ENCODE peak calls at places on chromosomes 13 and 19, in nine cellular contexts. U is body of pancreas, C is tibial artery, M is cardiac muscle cell, G is thoracic aorta, K is A549, B is pancreas, H is IMR-90, R is vagina. S is an unnamed sample.

GRCh38 chr19:44476559-44477408 is 23.5 kb downstream of the ZNF180 start:
- DNase-seq in C (no peak), B (no peak), H (peak; percentile 15), M (peak; percentile 17), G (no peak), K (peak; percentile 66), U (no peak), R (no peak), S (no peak)

GRCh38 chr13:26985285-26985878 is 186.2 kb downstream of the USP12 start:
- DNase-seq in B (peak; percentile 69), R (no peak), U (peak; percentile 89), H (peak; percentile 80), M (peak; percentile 89), G (peak; percentile 31), K (peak; percentile 77), C (peak; percentile 79), S (no peak)

GRCh38 chr13:58598241-58598640 is 966.7 kb downstream of the PCDH17 start:
- DNase-seq in G (no peak), H (no peak), C (no peak), U (no peak), K (no peak), R (no peak), M (no peak), B (no peak), S (no peak)

GRCh38 chr13:99932912-99933311 is 38.7 kb downstream of the ZIC5 start:
- DNase-seq in M (no peak), R (no peak), C (no peak), B (no peak), G (no peak), K (no peak), H (no peak), U (no peak), S (no peak)

GRCh38 chr13:24503376-24503690 is 9.2 kb downstream of the PARP4 start:
- DNase-seq in R (no peak), G (no peak), C (no peak), M (no peak), K (no peak), B (no peak), H (no peak), U (no peak), S (no peak)

GRCh38 chr13:110485604-110486003 is 75.9 kb downstream of the RAB20 start:
- DNase-seq in M (peak; percentile 17), K (no peak), B (no peak), H (no peak), U (no peak), R (no peak), G (no peak), C (no peak), S (no peak)

GRCh38 chr13:111955412-111955769 is 111.6 kb upstream of the SOX1 start:
- DNase-seq in G (no peak), U (no peak), R (peak; percentile 58), M (no peak), H (no peak), K (no peak), C (no peak), B (no peak), S (no peak)

GRCh38 chr19:46350029-46350757 is 3.3 kb downstream of the PPP5C start:
- DNase-seq in U (no peak), M (no peak), K (no peak), C (no peak), R (no peak), G (no peak), B (no peak), H (no peak), S (no peak)

GRCh38 chr13:27022571-27023311 is 148.9 kb downstream of the USP12 start:
- DNase-seq in H (peak; percentile 89), K (peak; percentile 88), B (no peak), C (no peak), M (peak; percentile 49), G (no peak), R (no peak), U (no peak), S (no peak)

GRCh38 chr19:50534478-50534877 is 20.8 kb upstream of the ASPDH start:
- DNase-seq in H (no peak), G (no peak), R (no peak), U (no peak), B (no peak), K (no peak), C (no peak), M (no peak), S (no peak)

GRCh38 chr13:103671547-103671946 is 605.3 kb upstream of the SLC10A2 start:
- DNase-seq in B (no peak), U (no peak), C (no peak), R (no peak), M (no peak), K (no peak), H (no peak), G (no peak), S (no peak)

GRCh38 chr13:31372454-31372853 is 172.7 kb downstream of the B3GLCT start:
- DNase-seq in K (no peak), B (no peak), C (no peak), R (no peak), G (no peak), H (no peak), M (no peak), U (no peak), S (no peak)

GRCh38 chr13:98169331-98169730 is 7.7 kb downstream of the RNF113B start:
- DNase-seq in R (no peak), G (no peak), M (no peak), H (no peak), B (no peak), U (no peak), C (no peak), K (no peak), S (no peak)

DNA sequence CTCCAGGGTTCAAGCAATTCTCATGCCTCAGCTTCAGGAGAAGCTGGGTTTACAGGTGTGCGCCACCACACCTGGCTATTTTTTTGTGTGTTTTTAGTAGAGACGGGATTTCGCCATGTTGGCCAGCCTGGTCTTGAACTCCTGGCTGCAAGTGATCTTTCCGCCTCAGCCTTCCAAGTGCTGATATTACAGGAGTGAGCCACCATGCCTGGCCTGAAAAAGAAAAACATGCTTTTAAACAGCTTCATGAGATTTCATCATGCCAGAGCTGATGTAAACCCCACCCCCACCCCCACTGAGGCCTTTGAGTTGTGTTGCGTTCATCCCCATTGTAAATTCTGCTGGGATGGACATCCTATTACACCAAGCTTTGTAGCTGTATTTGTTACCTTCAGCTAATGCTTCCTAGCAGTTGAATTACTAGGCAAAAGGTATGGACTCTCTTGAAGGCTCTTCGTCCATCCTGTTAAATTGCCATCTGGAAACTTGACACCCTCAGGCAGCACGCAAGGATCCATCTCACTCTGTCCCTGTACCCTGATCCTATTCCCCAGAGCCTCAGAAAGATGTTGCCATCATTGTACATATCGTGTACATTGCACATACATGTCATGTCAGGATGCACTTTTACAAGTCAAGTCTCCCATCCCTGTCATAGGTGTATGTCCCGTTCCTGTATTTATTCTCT is 47.3 kb downstream of the NFIX start:
- DNase-seq in K (no peak), G (no peak), R (no peak), U (no peak), B (no peak), H (peak; percentile 59), M (peak; percentile 70), C (no peak), S (no peak)
- H3K4me1 ChIP-seq in K (no peaks in the 10 kb centered on the region), G (peaks cover 100% of the 10 kb centered on the region), R (peaks cover 99% of the 10 kb centered on the region), U (peaks cover 40% of the 10 kb centered on the region), B (peaks cover 12% of the 10 kb centered on the region), H (peaks cover 44% of the 10 kb centered on the region), M (no peaks in the 10 kb centered on the region), C (peaks cover 93% of the 10 kb centered on the region), S (peaks cover 100% of the 10 kb centered on the region)

DNA sequence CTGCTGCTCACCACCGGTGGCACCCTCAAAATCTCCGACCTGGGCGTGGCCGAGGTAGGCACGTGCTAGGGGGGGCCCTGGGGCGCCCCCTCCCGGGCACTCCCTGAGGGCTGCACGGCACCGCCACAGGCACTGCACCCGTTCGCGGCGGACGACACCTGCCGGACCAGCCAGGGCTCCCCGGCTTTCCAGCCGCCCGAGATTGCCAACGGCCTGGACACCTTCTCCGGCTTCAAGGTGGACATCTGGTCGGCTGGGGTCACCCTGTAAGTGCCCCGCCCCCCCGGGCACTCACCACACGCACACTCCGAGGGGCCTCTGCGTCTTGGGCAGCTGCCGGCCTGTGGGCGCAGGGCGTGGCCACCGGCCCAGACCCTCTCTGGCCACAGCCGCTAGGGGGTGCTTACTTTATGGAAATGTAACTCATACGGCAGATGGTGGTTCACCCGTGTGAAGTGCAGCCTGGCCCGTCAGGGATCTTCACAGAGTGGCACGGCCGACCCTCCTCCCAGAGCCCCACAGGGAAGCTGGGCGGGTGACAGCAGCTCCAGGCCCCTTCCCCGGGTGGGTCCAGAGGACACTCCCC is 15.0 kb downstream of the STK11 start:
- DNase-seq in M (no peak), G (no peak), K (peak; percentile 50), B (no peak), C (no peak), H (no peak), U (no peak), R (no peak), S (no peak)
- TF ChIP-seq CTCF in M (peak; percentile 3), G (no peak), K (peak; percentile 14), B (no peak), C (no peak), H (no peak), U (no peak), R (no peak), S (no peak)

GRCh38 chr19:47514151-47514868 is 553 bp downstream of the NAPA start:
- DNase-seq in U (peak; percentile 25), C (no peak), K (no peak), M (no peak), H (no peak), R (no peak), G (no peak), B (no peak), S (no peak)
- H3K4me1 ChIP-seq in U (peaks cover 49% of the 10 kb centered on the region), C (peaks cover 55% of the 10 kb centered on the region), K (peaks cover 28% of the 10 kb centered on the region), M (no peaks in the 10 kb centered on the region), H (peaks cover 18% of the 10 kb centered on the region), R (peaks cover 58% of the 10 kb centered on the region), G (peaks cover 56% of the 10 kb centered on the region), B (peaks cover 37% of the 10 kb centered on the region), S (peaks cover 62% of the 10 kb centered on the region)

GRCh38 chr19:41872775-41873647 is 4.1 kb upstream of the CD79A start:
- DNase-seq in R (no peak), G (no peak), C (no peak), U (peak; percentile 87), B (peak; percentile 70), M (peak; percentile 71), K (peak; percentile 94), H (peak; percentile 59), S (peak; percentile 61)
- TF ChIP-seq CTCF in R (peak; percentile 31), G (no peak), C (peak; percentile 36), U (peak; percentile 85), B (peak; percentile 66), M (peak; percentile 83), K (peak; percentile 94), H (peak; percentile 55), S (peak; percentile 78)

GRCh38 chr13:41465965-41466364 is 8.6 kb downstream of the RGCC start:
- DNase-seq in C (no peak), H (no peak), K (no peak), B (no peak), G (no peak), R (no peak), M (no peak), U (no peak), S (no peak)
- H3K4me1 ChIP-seq in C (no peaks in the 10 kb centered on the region), H (peaks cover 17% of the 10 kb centered on the region), K (no peaks in the 10 kb centered on the region), B (no peaks in the 10 kb centered on the region), G (peaks cover 69% of the 10 kb centered on the region), R (peaks cover 12% of the 10 kb centered on the region), M (no peaks in the 10 kb centered on the region), U (no peaks in the 10 kb centered on the region), S (peaks cover 54% of the 10 kb centered on the region)

S was measured in left ventricle myocardium inferior.